ENCODE peak calls at places on chromosomes 5 and 9, in four cellular contexts. One of them, this sample, is unnamed.

GRCh38 chr5:33409435-33410146 is 31.2 kb upstream of the TARS1 start:
- DNase-seq in prostate gland: no peak
- DNase-seq in GM12891: no peak
- DNase-seq in sigmoid colon: peak
- DNase-seq in this sample: no peak

GRCh38 chr9:120413121-120414048 is 166.6 kb downstream of the CDK5RAP2 start:
- DNase-seq in prostate gland: peak
- DNase-seq in GM12891: no peak
- DNase-seq in sigmoid colon: no peak
- DNase-seq in this sample: no peak

GRCh38 chr9:87547665-87548064 is 50.0 kb downstream of the DAPK1 start:
- DNase-seq in prostate gland: no peak
- DNase-seq in GM12891: no peak
- DNase-seq in sigmoid colon: no peak
- DNase-seq in this sample: no peak

GRCh38 chr5:32935292-32935691 is 224.2 kb downstream of the NPR3 start:
- DNase-seq in prostate gland: no peak
- DNase-seq in GM12891: no peak
- DNase-seq in sigmoid colon: no peak
- DNase-seq in this sample: no peak

GRCh38 chr5:179295778-179296149 is 49.5 kb downstream of the ADAMTS2 start:
- DNase-seq in prostate gland: no peak
- DNase-seq in GM12891: no peak
- DNase-seq in sigmoid colon: no peak
- DNase-seq in this sample: no peak

GRCh38 chr9:132509921-132510874 is 72.2 kb upstream of the BARHL1 start:
- DNase-seq in prostate gland: no peak
- DNase-seq in GM12891: no peak
- DNase-seq in sigmoid colon: no peak
- DNase-seq in this sample: no peak

GRCh38 chr9:18379073-18379811 is 94.7 kb upstream of the ADAMTSL1 start:
- DNase-seq in prostate gland: no peak
- DNase-seq in GM12891: no peak
- DNase-seq in sigmoid colon: no peak
- DNase-seq in this sample: no peak

GRCh38 chr9:132879443-132880310 is 979 bp downstream of the SPACA9 start:
- DNase-seq in prostate gland: no peak
- DNase-seq in GM12891: no peak
- DNase-seq in sigmoid colon: no peak
- DNase-seq in this sample: no peak

GRCh38 chr9:78493166-78493742 is 196.3 kb downstream of the PSAT1 start:
- DNase-seq in prostate gland: no peak
- DNase-seq in GM12891: no peak
- DNase-seq in sigmoid colon: no peak
- DNase-seq in this sample: no peak

GRCh38 chr9:134604834-134605233 is 36.8 kb upstream of the COL5A1 start:
- DNase-seq in prostate gland: no peak
- DNase-seq in GM12891: no peak
- DNase-seq in sigmoid colon: no peak
- DNase-seq in this sample: no peak

GRCh38 chr9:134605351-134605968 is 36.1 kb upstream of the COL5A1 start:
- DNase-seq in prostate gland: no peak
- DNase-seq in GM12891: no peak
- DNase-seq in sigmoid colon: no peak
- DNase-seq in this sample: peak

GRCh38 chr9:134606951-134607733 is 34.5 kb upstream of the COL5A1 start:
- DNase-seq in prostate gland: no peak
- DNase-seq in GM12891: no peak
- DNase-seq in sigmoid colon: no peak
- DNase-seq in this sample: peak

GRCh38 chr9:134607971-134608370 is 33.6 kb upstream of the COL5A1 start:
- DNase-seq in prostate gland: no peak
- DNase-seq in GM12891: no peak
- DNase-seq in sigmoid colon: no peak
- DNase-seq in this sample: no peak

DNA sequence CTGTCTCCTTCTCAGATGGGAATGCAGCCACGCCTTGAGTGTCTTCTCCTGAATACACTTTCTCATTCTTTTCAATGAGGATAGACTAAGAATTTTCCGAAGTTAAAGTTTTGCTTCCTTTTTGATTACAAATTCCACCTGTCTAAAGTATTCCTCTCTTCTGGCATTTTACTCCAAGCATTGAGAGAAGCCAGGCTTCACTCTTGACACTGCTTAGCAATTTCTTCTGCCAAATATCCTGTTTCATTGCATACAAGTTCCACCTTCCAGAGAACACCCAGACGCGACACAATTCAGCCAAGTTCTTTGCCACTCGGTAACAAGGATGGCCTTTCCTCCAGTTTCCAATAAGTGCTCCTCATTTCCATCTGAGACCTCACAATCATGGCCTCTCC is 35.6 kb upstream of the COL5A1 start:
- DNase-seq in prostate gland: no peak
- DNase-seq in GM12891: no peak
- DNase-seq in sigmoid colon: no peak
- DNase-seq in this sample: no peak
- TF ChIP-seq POLR2A in prostate gland: no peak
- TF ChIP-seq POLR2A in GM12891: no peak
- TF ChIP-seq POLR2A in sigmoid colon: no peak
- TF ChIP-seq POLR2A in this sample: no peak

GRCh38 chr9:34654317-34655083 is 2.5 kb downstream of the IL11RA start:
- DNase-seq in prostate gland: peak
- DNase-seq in GM12891: no peak
- DNase-seq in sigmoid colon: peak
- DNase-seq in this sample: no peak
- TF ChIP-seq POLR2AphosphoS5 in prostate gland: peak
- TF ChIP-seq POLR2AphosphoS5 in GM12891: no peak
- TF ChIP-seq POLR2AphosphoS5 in sigmoid colon: peak
- TF ChIP-seq POLR2AphosphoS5 in this sample: peak

DNA sequence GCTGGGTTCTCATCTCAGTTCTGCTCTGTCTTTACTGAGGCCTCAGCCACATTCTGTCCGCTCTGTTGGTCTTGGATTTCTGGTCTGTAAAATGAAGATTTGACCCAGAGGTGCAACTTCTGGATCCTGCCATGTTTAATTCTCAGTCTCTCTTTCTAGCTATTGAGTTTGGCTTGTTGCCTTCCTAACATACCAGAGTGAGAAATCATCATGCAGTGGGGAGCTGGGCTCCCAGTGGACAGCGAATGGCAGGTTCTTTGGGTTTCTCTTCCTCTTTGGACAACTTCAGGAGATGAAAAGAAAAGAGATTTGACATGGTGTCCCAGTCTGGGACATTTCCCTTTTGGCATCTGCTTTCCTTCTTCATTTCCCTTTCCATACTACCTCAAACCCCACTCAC is 334.7 kb downstream of the ACTL7B start:
- DNase-seq in prostate gland: no peak
- DNase-seq in GM12891: no peak
- DNase-seq in sigmoid colon: no peak
- DNase-seq in this sample: no peak
- TF ChIP-seq POLR2A in prostate gland: no peak
- TF ChIP-seq POLR2A in GM12891: no peak
- TF ChIP-seq POLR2A in sigmoid colon: no peak
- TF ChIP-seq POLR2A in this sample: no peak

GRCh38 chr5:78549043-78549442 is 99.5 kb downstream of the LHFPL2 start:
- DNase-seq in prostate gland: no peak
- DNase-seq in GM12891: no peak
- DNase-seq in sigmoid colon: peak
- DNase-seq in this sample: no peak
- TF ChIP-seq POLR2AphosphoS5 in prostate gland: no peak
- TF ChIP-seq POLR2AphosphoS5 in GM12891: no peak
- TF ChIP-seq POLR2AphosphoS5 in sigmoid colon: no peak
- TF ChIP-seq POLR2AphosphoS5 in this sample: no peak

DNA sequence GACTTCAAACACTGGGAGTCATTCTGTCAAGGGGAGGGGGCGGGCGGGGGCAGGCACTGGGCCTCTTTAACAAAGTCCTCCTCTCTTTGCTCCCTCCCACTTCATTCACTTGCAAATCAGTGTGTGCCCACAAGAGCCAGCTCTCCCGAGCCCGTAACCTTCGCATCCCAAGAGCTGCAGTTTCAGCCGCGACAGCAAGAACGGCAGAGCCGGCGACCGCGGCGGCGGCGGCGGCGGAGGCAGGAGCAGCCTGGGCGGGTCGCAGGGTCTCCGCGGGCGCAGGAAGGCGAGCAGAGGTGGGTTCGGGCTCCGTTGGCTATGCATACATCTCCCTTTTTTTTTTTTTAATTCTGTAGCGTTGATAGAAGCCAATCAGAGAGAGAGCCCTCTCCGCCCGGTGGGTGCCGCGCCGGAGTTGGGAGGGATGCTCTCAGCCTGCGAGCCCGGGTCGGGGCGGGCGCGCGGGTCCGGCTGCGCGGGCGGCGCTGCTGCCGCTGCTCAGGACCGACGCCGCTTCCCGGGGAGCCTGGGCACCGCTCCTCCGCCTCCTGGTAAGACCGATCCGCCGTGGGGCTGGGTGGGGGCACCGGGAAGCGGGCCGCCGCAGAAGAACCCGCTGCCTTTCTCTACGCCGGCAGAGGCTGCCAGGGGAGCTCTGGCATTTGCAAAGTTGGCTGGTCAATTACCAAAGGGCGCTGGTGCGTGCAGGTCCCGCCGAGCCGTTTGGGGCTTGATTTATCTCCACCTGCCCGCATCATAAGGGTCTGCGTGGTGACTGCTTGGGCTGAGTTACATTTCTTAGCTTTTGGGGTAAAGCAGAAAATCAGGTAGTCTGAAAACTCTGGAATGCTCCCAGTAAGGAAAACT is at the start of gene CDH6:
- DNase-seq in prostate gland: no peak
- DNase-seq in GM12891: no peak
- DNase-seq in sigmoid colon: no peak
- DNase-seq in this sample: no peak
- TF ChIP-seq POLR2A in prostate gland: no peak
- TF ChIP-seq POLR2A in GM12891: no peak
- TF ChIP-seq POLR2A in sigmoid colon: no peak
- TF ChIP-seq POLR2A in this sample: no peak

DNA sequence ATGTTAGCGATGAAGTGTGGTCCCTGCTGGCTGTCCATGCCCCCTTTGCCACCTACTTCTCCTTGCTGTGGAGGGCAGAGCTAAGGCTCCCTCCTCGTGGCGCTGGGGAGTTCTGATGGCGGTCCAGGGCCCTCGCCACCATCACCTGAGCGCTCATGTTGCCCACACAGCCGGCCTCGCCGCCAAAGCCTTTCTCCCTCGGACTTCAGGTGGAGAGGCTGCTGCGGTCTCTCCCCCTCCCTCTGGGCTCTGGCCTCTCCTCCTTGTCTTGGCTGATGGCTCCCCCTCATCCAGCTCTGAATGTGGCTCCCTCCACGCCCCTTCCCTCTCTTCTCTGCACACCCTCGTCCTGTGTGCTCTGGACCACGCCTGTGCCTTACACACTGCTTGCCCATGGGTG is 14.5 kb upstream of the LPCAT1 start:
- DNase-seq in prostate gland: no peak
- DNase-seq in GM12891: no peak
- DNase-seq in sigmoid colon: peak
- DNase-seq in this sample: peak
- TF ChIP-seq POLR2AphosphoS5 in prostate gland: no peak
- TF ChIP-seq POLR2AphosphoS5 in GM12891: no peak
- TF ChIP-seq POLR2AphosphoS5 in sigmoid colon: no peak
- TF ChIP-seq POLR2AphosphoS5 in this sample: no peak

GRCh38 chr5:95823738-95824609 is 1.4 kb upstream of the GLRX start:
- DNase-seq in prostate gland: no peak
- DNase-seq in GM12891: no peak
- DNase-seq in sigmoid colon: peak
- DNase-seq in this sample: peak
- TF ChIP-seq POLR2A in prostate gland: no peak
- TF ChIP-seq POLR2A in GM12891: no peak
- TF ChIP-seq POLR2A in sigmoid colon: no peak
- TF ChIP-seq POLR2A in this sample: peak

DNA sequence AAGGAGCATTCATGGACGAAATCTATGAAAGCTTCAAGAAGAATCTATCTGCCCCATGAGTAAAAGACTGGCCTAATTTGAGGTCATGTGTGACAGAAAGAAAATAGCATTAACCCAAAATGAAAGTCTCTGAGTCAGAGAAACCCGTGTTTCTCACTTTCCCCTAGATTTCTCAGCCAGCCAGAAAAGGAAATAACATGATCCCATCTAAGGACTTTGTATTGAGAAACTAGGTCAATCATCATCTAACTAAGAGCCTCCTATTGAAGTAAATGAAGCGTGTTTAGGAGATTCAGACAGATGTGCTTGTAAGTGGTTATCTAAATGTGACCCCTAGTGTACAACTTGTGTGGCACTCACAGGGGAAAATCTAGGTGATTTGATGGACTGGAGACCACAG is 77.3 kb upstream of the ZNF366 start:
- DNase-seq in prostate gland: no peak
- DNase-seq in GM12891: no peak
- DNase-seq in sigmoid colon: no peak
- DNase-seq in this sample: no peak
- TF ChIP-seq POLR2AphosphoS5 in prostate gland: no peak
- TF ChIP-seq POLR2AphosphoS5 in GM12891: no peak
- TF ChIP-seq POLR2AphosphoS5 in sigmoid colon: no peak
- TF ChIP-seq POLR2AphosphoS5 in this sample: no peak

GRCh38 chr5:78908173-78908901 is 76.8 kb downstream of the ARSB start:
- DNase-seq in prostate gland: no peak
- DNase-seq in GM12891: no peak
- DNase-seq in sigmoid colon: no peak
- DNase-seq in this sample: no peak
- TF ChIP-seq POLR2A in prostate gland: no peak
- TF ChIP-seq POLR2A in GM12891: no peak
- TF ChIP-seq POLR2A in sigmoid colon: no peak
- TF ChIP-seq POLR2A in this sample: no peak

This sample was measured in suprapubic skin.